ENCODE peak calls at places on chromosomes 7 and 10, in five cellular contexts. R, V, K, B and G are unnamed samples.

GRCh38 chr10:31381766-31382316 is 62.8 kb downstream of the ZEB1 start:
- DNase-seq in R (no peak), K (peak), B (no peak), V (peak), G (no peak)

GRCh38 chr7:105787071-105787470 is 89.3 kb downstream of the ATXN7L1 start:
- DNase-seq in B (peak), V (no peak), R (no peak), K (no peak), G (no peak)

GRCh38 chr7:45695249-45695995 is 121.3 kb downstream of the ADCY1 start:
- DNase-seq in R (no peak), B (no peak), V (no peak), K (no peak), G (no peak)

GRCh38 chr7:107813524-107813923 is 10.5 kb upstream of the SLC26A3 start:
- DNase-seq in K (no peak), R (no peak), V (no peak), B (no peak), G (no peak)

GRCh38 chr10:24476913-24477312 is 246.8 kb downstream of the ARHGAP21 start:
- DNase-seq in V (no peak), B (peak), R (no peak), K (no peak), G (no peak)

GRCh38 chr7:136214356-136214755 is 237.2 kb upstream of the MTPN start:
- DNase-seq in K (no peak), R (no peak), V (peak), B (no peak), G (no peak)

GRCh38 chr10:70478191-70479160 is at the start of gene PALD1:
- DNase-seq in R (no peak), V (no peak), B (peak), K (peak), G (peak)

GRCh38 chr7:69389220-69389619 is 209.1 kb upstream of the AUTS2 start:
- DNase-seq in V (no peak), K (no peak), B (no peak), R (no peak), G (no peak)

GRCh38 chr10:105950410-105950809 is 1214.1 kb downstream of the SORCS1 start:
- DNase-seq in V (peak), R (no peak), B (peak), K (peak), G (peak)

GRCh38 chr10:6493521-6494451 is 86.3 kb downstream of the PRKCQ start:
- DNase-seq in K (no peak), R (no peak), B (no peak), V (peak), G (no peak)

GRCh38 chr10:79399242-79399831 is 46.1 kb downstream of the ZCCHC24 start:
- DNase-seq in V (peak), R (no peak), K (peak), B (peak), G (peak)

GRCh38 chr7:113487925-113488731 is 369.8 kb upstream of the SMIM30 start:
- DNase-seq in B (no peak), K (no peak), V (no peak), R (no peak), G (no peak)

GRCh38 chr10:21926358-21926890 is 77.1 kb downstream of the DNAJC1 start:
- DNase-seq in K (peak), R (no peak), V (peak), B (peak), G (no peak)

GRCh38 chr7:138872576-138872975 is 74.6 kb upstream of the ATP6V0A4 start:
- DNase-seq in V (no peak), B (peak), K (no peak), R (no peak), G (no peak)

GRCh38 chr7:41573017-41573416 is 129.9 kb downstream of the INHBA start:
- DNase-seq in K (peak), R (no peak), V (peak), B (peak), G (no peak)

GRCh38 chr10:6537704-6538103 is 42.4 kb downstream of the PRKCQ start:
- DNase-seq in R (no peak), B (no peak), K (no peak), V (no peak), G (no peak)

GRCh38 chr10:101675115-101675514 is 19.9 kb downstream of the FBXW4 start:
- DNase-seq in B (no peak), K (no peak), V (no peak), R (no peak), G (no peak)

GRCh38 chr7:38846280-38846679 is 62.7 kb downstream of the VPS41 start:
- DNase-seq in B (peak), K (peak), R (no peak), V (peak), G (no peak)

GRCh38 chr10:73648252-73648651 is 7.0 kb upstream of the MYOZ1 start:
- DNase-seq in V (no peak), R (no peak), K (no peak), B (no peak), G (no peak)

GRCh38 chr7:116395125-116395791 is 104.3 kb upstream of the CAV2 start:
- DNase-seq in B (peak), K (peak), V (peak), R (peak), G (no peak)

GRCh38 chr7:128791121-128791967 is 424 bp upstream of the CCDC136 start:
- DNase-seq in K (peak), V (peak), R (no peak), B (peak), G (peak)

DNA sequence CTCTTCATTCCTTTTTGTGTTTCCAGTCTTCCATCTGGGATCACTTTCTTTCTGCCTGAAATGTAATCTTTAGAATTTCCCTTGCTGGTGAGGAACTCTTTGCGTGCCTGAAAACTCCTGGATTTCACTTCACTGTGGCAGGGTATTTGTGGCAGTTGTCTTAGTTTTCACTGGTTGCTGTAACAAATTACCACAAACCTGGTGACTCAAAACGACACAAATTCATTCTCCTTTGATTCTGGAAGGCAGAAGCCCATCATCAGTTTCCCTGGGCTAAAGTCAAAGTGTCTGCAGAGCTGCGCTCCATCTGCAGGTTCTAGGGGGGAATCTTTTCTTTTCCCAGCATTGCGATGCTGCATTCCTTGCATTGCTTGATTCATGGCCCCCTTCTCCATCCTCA is 109.3 kb downstream of the RBM20 start:
- DNase-seq in B (no peak), K (no peak), V (no peak), R (no peak), G (no peak)
- H4K8ac ChIP-seq in B (no peak), K (no peak), V (no peak), R (no peak), G (no peak)

DNA sequence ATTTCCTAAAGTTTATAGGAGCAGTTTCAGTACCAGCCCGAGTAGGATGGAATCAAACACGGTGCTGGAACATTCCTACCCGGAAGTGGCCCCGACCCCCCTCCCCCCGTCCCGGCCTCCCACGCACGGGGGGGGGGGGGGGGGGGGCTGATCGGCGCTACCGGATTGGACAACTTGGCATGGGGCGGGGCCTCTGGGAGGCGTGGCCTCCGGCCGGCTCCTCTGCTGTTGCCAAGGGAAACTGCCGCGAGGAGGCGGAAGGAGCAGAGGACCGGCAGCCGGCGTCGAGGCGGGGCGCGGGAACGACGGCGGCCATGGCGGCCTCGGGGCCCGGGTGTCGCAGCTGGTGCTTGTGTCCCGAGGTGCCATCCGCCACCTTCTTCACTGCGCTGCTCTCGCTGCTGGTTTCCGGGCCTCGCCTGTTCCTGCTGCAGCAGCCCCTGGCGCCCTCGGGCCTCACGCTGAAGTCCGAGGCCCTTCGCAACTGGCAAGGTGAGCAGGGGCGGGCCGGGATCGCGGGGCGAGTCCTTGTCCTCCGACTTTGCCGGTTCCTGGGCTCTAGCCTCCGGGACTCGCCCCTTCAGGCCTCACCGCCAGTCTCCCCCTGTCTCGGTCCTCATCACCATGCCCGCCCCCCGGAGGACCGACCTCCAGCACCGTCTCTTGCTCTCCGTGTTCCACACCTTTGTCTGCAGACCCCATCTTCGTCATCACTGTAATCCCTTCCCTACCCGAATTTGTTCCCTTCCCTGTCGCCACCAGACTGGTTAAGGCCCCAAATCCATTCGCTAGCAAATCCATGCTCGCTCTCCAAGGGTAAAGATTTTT is at the start of gene RHBDD2:
- DNase-seq in R (peak), B (peak), V (peak), K (peak), G (peak)
- H3K14ac ChIP-seq in R (no peak), B (peak), V (peak), K (no peak), G (peak)

GRCh38 chr10:12409171-12409570 is 59.8 kb downstream of the CAMK1D start:
- DNase-seq in K (no peak), V (no peak), B (no peak), R (no peak), G (no peak)
- H3K4me3 ChIP-seq in K (no peak), V (no peak), B (no peak), R (no peak), G (no peak)

GRCh38 chr7:20141666-20142065 is 75.5 kb downstream of the MACC1 start:
- DNase-seq in B (peak), R (no peak), V (peak), K (peak), G (no peak)
- H4K8ac ChIP-seq in B (no peak), R (no peak), V (no peak), K (no peak), G (no peak)

GRCh38 chr7:156944876-156945275 is 4.6 kb upstream of the NOM1 start:
- DNase-seq in V (no peak), K (no peak), B (no peak), R (no peak), G (no peak)

GRCh38 chr7:156948361-156948760 is 1.2 kb upstream of the NOM1 start:
- DNase-seq in B (no peak), K (no peak), R (no peak), V (no peak), G (no peak)

GRCh38 chr7:156947120-156947843 is 2.2 kb upstream of the NOM1 start:
- DNase-seq in K (no peak), V (no peak), B (peak), R (no peak), G (no peak)

GRCh38 chr7:156950381-156950858 is 908 bp downstream of the NOM1 start:
- DNase-seq in K (peak), B (peak), R (no peak), V (peak), G (no peak)

DNA sequence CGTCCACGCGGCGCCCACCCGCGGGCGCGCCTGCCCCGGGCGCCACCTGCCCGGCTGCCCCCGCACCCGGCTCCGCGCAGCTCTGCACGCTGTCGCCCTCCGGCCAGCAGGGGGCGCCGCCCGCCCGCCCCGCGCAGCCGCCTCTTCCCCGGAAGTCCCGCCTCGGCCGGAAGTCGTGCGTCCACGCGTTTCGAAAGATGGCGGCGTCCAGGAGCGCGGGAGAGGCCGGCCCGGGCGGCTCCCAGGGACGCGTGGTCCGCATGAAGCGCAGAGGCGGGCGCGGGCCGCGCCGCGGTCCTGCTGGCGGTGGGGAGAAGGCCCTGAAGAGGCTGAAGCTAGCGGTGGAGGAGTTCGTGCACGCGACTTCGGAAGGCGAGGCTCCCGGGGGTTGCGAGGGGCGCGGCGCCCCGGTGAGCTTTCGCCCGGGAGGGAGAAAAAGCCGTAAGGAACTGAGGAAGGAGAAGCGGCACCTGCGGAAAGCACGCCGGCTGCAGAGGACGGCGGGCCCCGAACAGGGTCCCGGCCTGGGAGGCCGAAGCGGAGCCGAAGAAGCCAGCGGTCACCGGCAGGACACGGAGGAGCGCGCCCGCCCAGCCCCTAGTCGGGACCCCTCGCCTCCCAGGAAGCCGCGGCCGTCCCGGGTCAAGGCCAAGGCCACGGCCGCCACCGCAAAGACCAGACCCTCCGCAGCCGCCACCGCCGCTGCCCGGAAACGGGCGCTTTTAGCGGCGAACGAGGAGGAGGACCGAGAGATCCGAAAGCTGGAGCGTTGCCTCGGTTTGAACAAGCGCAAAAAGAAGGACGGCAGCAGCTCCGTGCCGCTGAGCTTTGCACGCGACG is at the start of gene NOM1:
- DNase-seq in K (peak), R (no peak), B (peak), V (peak), G (peak)
- H3K14ac ChIP-seq in K (no peak), R (no peak), B (peak), V (peak), G (no peak)

GRCh38 chr7:54728411-54728810 is 30.6 kb downstream of the SEC61G start:
- DNase-seq in B (no peak), V (no peak), K (no peak), R (peak), G (no peak)
- H3K4me3 ChIP-seq in B (no peak), V (no peak), K (no peak), R (no peak), G (no peak)

GRCh38 chr7:7180725-7181428 is 1.5 kb upstream of the C1GALT1 start:
- DNase-seq in V (no peak), R (no peak), B (no peak), K (no peak), G (no peak)
- H4K8ac ChIP-seq in V (peak), R (no peak), B (no peak), K (no peak), G (no peak)

DNA sequence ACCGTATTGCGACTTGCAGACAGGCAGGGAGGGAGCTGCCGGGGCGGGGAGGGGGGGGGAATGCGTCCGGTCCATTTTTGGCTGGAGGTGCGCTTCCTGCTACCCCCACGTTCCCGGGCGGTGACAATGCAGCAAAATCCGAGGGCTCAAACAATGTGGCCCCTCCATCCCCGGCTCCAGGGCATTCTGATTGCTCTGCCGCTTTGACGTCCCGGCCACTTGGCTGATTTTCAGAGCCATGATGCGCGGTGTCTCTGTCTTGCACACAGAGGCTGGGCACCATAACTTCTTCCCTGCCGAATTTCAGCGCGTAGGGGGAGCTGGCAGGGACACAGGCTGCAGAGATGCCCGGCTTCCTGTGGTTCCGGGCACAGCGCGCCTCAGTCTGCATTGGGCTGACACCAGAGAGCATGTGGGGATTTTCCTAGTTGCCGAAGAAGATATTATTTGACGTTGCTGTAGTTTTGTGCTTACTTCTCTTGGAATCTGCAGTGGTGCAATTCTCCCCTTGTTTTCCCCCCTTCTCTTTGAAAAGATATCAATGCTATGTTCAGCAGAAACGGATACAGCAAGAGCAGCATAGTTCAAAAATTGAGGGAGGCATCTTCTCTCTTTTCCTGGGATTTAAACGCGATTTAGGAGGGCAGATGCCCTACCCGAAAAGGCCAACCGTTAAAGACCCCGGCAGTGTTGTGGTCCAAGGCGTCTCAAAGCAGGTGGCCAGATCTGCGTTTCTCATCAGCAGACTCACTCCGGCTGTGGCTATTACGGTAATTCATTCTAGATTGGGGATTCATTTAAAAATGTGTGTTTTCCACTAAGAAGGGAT is 1.4 kb downstream of the HECW1 start:
- DNase-seq in K (peak), V (no peak), B (no peak), R (no peak), G (no peak)
- H3K14ac ChIP-seq in K (no peak), V (no peak), B (no peak), R (no peak), G (no peak)

GRCh38 chr7:81688622-81689411 is 81.0 kb downstream of the HGF start:
- DNase-seq in K (no peak), B (no peak), V (no peak), R (no peak), G (no peak)

GRCh38 chr7:81691199-81691821 is 78.5 kb downstream of the HGF start:
- DNase-seq in B (no peak), V (peak), K (no peak), R (no peak), G (no peak)

GRCh38 chr7:81692146-81692905 is 77.5 kb downstream of the HGF start:
- DNase-seq in R (no peak), B (no peak), V (peak), K (peak), G (no peak)

GRCh38 chr7:81690688-81691087 is 79.2 kb downstream of the HGF start:
- DNase-seq in B (no peak), R (no peak), K (no peak), V (no peak), G (no peak)

DNA sequence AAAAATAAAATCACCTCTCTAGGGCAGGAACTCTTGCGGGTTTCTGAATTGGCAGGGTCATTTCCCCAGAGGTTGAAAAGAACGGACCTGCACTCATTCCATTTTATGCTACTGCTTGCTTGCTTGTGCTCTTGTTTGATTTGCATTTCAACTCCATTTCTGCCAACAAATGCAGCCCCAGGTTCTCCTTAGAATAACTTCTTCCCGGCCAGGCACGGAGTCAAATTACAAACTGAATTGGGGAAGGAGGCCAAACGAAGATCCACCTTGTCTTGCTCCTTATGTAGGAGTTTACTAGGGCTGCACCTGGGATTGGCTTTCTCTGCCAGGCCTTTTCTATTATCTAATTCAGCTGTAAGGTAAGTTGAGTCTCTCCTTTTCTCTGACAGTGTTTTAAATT is 79.6 kb downstream of the HGF start:
- DNase-seq in B (no peak), V (no peak), K (no peak), R (no peak), G (no peak)
- H3K4me3 ChIP-seq in B (no peak), V (no peak), K (peak), R (peak), G (no peak)

GRCh38 chr10:113059001-113059780 is 109.1 kb downstream of the TCF7L2 start:
- DNase-seq in V (peak), B (no peak), K (peak), R (no peak), G (no peak)
- H4K8ac ChIP-seq in V (peak), B (peak), K (no peak), R (no peak), G (no peak)